ENCODE peak calls at places on chromosome 1, in four cellular contexts. L is K562, B is GM12878, K is HepG2. X is an unnamed sample.

GRCh38 chr1:181577475-181577874 is 94.2 kb downstream of the CACNA1E start:
- DNase-seq in L (no peak), B (no peak), K (no peak), X (no peak)

GRCh38 chr1:234875328-234875952 is 253.2 kb downstream of the TOMM20 start:
- DNase-seq in L (peak), B (no peak), K (peak), X (no peak)

GRCh38 chr1:31588751-31589515 is 12.6 kb downstream of the TINAGL1 start:
- DNase-seq in L (no peak), B (no peak), K (no peak), X (peak)

GRCh38 chr1:148318123-148318899 is 164.8 kb downstream of the PPIAL4G start:
- DNase-seq in L (no peak), B (peak), K (no peak), X (peak)

GRCh38 chr1:88877382-88877825 is 14.0 kb downstream of the GTF2B start:
- DNase-seq in L (peak), B (no peak), K (peak), X (no peak)

GRCh38 chr1:111221633-111222286 is 5.8 kb upstream of the CHI3L2 start:
- DNase-seq in L (peak), B (peak), K (no peak), X (no peak)

GRCh38 chr1:42957880-42958487 is 684 bp downstream of the SLC2A1 start:
- DNase-seq in L (peak), B (no peak), K (no peak), X (peak)

GRCh38 chr1:56472860-56473259 is 106.5 kb downstream of the PLPP3 start:
- DNase-seq in L (no peak), B (peak), K (no peak), X (no peak)

GRCh38 chr1:208190784-208191183 is 53.4 kb downstream of the PLXNA2 start:
- DNase-seq in L (no peak), B (no peak), K (no peak), X (peak)

GRCh38 chr1:53573522-53573921 is 114.3 kb downstream of the DMRTB1 start:
- DNase-seq in L (no peak), B (no peak), K (no peak), X (no peak)

GRCh38 chr1:17683551-17683950 is 71.6 kb upstream of the ACTL8 start:
- DNase-seq in L (no peak), B (no peak), K (no peak), X (no peak)

GRCh38 chr1:95179205-95180001 is 54.6 kb upstream of the RWDD3 start:
- DNase-seq in L (peak), B (no peak), K (no peak), X (no peak)

GRCh38 chr1:7302126-7302525 is 469.0 kb upstream of the VAMP3 start:
- DNase-seq in L (no peak), B (no peak), K (no peak), X (no peak)

GRCh38 chr1:230139306-230139705 is 72.3 kb downstream of the GALNT2 start:
- DNase-seq in L (no peak), B (no peak), K (no peak), X (no peak)

GRCh38 chr1:52792002-52792401 is 50.6 kb upstream of the ZYG11A start:
- DNase-seq in L (no peak), B (no peak), K (no peak), X (no peak)

GRCh38 chr1:156821801-156822200 is 5.2 kb upstream of the SH2D2A start:
- DNase-seq in L (peak), B (no peak), K (no peak), X (no peak)

GRCh38 chr1:67053535-67053784 is 488 bp downstream of the SLC35D1 start:
- DNase-seq in L (peak), B (no peak), K (peak), X (no peak)

GRCh38 chr1:46581685-46582455 is 22.2 kb downstream of the MKNK1 start:
- DNase-seq in L (peak), B (no peak), K (no peak), X (no peak)

GRCh38 chr1:230828421-230828820 is 39.9 kb downstream of the C1orf198 start:
- DNase-seq in L (no peak), B (no peak), K (no peak), X (no peak)

GRCh38 chr1:230424440-230425251 is 1.5 kb downstream of the PGBD5 start:
- DNase-seq in L (no peak), B (no peak), K (no peak), X (peak)

GRCh38 chr1:197441990-197442389 is 173.9 kb downstream of the CRB1 start:
- DNase-seq in L (peak), B (no peak), K (peak), X (no peak)

GRCh38 chr1:39293375-39294070 is 89.0 kb downstream of the MACF1 start:
- DNase-seq in L (no peak), B (no peak), K (no peak), X (no peak)

GRCh38 chr1:50491142-50491541 is 67.9 kb upstream of the DMRTA2 start:
- DNase-seq in L (no peak), B (no peak), K (no peak), X (no peak)

GRCh38 chr1:154193821-154194220 is 1.9 kb upstream of the TPM3 start:
- DNase-seq in L (no peak), B (no peak), K (peak), X (no peak)

GRCh38 chr1:46083579-46083978 is 48.9 kb downstream of the PIK3R3 start:
- DNase-seq in L (no peak), B (no peak), K (no peak), X (no peak)

GRCh38 chr1:226019550-226019949 is 20.4 kb upstream of the SDE2 start:
- DNase-seq in L (no peak), B (no peak), K (no peak), X (no peak)

GRCh38 chr1:47201179-47201578 is 11.3 kb upstream of the PDZK1IP1 start:
- DNase-seq in L (no peak), B (no peak), K (no peak), X (no peak)

GRCh38 chr1:115115521-115116161 is 26.3 kb upstream of the TSPAN2 start:
- DNase-seq in L (no peak), B (no peak), K (no peak), X (no peak)

GRCh38 chr1:164704954-164705353 is 146.0 kb downstream of the PBX1 start:
- DNase-seq in L (peak), B (no peak), K (no peak), X (no peak)

GRCh38 chr1:147080671-147081394 is 91.4 kb downstream of the PRKAB2 start:
- DNase-seq in L (no peak), B (no peak), K (no peak), X (peak)

GRCh38 chr1:77776007-77776725 is 3.3 kb upstream of the MIGA1 start:
- DNase-seq in L (no peak), B (no peak), K (no peak), X (no peak)

GRCh38 chr1:112674440-112674985 is at the start of gene MOV10:
- DNase-seq in L (peak), B (peak), K (peak), X (peak)

GRCh38 chr1:35451125-35451528 is 106.1 kb downstream of the KIAA0319L start:
- DNase-seq in L (peak), B (no peak), K (peak), X (peak)

GRCh38 chr1:188089461-188089860 is 1260.7 kb downstream of the PLA2G4A start:
- DNase-seq in L (no peak), B (no peak), K (no peak), X (no peak)

GRCh38 chr1:94648225-94649007 is 106.9 kb upstream of the F3 start:
- DNase-seq in L (peak), B (no peak), K (no peak), X (no peak)

GRCh38 chr1:95169544-95169943 is 52.4 kb downstream of the TLCD4 start:
- DNase-seq in L (peak), B (no peak), K (peak), X (no peak)

GRCh38 chr1:153932071-153932592 is 9.4 kb upstream of the GATAD2B start:
- DNase-seq in L (no peak), B (no peak), K (no peak), X (no peak)

DNA sequence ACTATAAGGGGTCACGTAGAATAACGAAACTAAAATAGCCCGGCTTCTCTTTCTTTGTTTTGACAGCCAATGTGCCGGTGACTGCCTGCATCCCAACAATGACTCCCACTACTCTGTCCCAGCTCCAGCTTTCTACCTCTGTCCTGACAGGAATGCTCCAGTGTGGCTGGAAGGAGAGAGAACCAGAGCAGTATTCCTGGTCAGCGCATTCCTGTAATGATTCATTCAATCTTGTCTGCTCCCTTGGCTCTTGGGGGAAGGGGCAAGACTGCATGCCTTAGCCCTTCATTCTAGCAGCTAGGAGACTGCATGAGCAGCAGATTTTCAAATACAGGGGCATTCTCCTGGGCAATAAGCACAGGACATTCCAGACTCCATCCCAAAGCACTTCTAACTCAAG is 132.1 kb upstream of the PRMT6 start:
- DNase-seq in L (no peak), B (no peak), K (no peak), X (peak)
- TF ChIP-seq TCF7 in L (no peak), B (no peak), K (no peak), X (no peak)

GRCh38 chr1:117655220-117655577 is 49.4 kb downstream of the TENT5C start:
- DNase-seq in L (peak), B (no peak), K (no peak), X (no peak)

GRCh38 chr1:117657031-117657430 is 51.2 kb downstream of the TENT5C start:
- DNase-seq in L (peak), B (no peak), K (peak), X (no peak)

GRCh38 chr1:117657949-117658660 is 52.3 kb downstream of the TENT5C start:
- DNase-seq in L (no peak), B (no peak), K (no peak), X (no peak)

GRCh38 chr1:117654485-117655219 is 48.8 kb downstream of the TENT5C start:
- DNase-seq in L (no peak), B (peak), K (peak), X (no peak)

DNA sequence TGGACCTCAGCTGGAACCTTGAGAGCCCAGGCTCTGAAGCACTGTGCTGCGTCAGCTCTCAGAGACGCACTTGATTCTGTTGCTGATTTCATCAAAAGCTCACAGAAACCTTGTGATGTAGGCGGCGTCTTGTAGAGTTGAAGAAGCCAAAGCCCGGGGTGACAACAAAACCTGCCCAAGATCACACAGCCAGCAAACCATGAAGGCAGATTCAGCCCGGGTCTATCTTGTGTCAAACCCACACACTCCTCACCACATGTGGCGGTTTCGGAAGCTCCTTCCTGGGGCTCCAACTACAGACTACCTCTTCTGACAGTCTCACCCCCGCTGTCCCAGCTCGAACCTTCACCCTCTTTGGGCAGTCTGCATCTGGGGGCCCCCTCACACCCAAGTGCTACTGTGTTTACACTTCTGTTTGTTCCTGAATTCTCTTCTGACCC is 50.4 kb downstream of the TENT5C start:
- DNase-seq in L (peak), B (peak), K (no peak), X (no peak)
- TF ChIP-seq CREM in L (peak), B (peak), K (no peak), X (no peak)

GRCh38 chr1:80251591-80251990 is 1245.1 kb upstream of the ADGRL4 start:
- DNase-seq in L (no peak), B (no peak), K (no peak), X (no peak)
- TF ChIP-seq TCF7 in L (no peak), B (no peak), K (no peak), X (no peak)

DNA sequence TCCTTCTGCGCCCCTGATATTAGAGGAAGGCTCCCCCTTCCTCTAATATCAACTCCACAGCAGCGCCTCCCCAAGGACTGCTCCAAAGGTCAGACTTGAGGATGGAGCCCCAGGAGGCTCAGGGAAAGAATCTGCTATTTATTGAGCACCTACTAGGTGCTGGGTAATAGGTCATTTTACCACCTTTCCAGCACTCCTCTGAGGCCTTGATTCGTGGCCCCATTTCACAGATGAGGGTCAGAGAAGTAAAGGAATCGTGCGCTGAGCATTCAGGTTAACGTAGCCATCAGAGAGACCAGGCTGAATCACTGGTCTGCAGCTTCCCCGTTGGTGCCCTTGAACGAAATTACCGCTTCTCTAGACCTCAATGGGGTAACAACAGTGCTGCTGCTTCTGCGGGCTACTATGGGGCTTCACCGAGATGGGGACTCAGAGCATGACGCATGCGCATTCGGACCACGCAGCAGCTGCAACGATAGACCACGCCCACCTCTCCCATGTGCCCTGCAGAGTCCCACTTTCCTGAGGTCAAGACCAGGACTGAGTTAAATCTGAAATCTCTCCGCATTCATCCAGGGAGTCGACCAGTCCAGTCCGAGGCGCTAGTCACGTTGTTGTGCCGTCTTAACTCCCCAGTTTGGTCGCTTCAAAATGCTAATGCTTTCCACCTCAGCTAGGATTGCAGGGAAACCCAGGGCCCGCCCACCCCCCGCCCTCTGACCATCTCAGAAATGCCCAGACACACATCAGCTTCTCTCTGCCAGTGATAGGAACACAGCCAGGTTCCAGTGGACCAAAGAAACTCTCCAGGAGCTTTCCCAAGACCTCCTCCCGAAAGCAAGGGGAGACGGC is 12.9 kb downstream of the CAMK2N1 start:
- DNase-seq in L (peak), B (peak), K (no peak), X (peak)
- TF ChIP-seq CREM in L (no peak), B (no peak), K (no peak), X (no peak)

DNA sequence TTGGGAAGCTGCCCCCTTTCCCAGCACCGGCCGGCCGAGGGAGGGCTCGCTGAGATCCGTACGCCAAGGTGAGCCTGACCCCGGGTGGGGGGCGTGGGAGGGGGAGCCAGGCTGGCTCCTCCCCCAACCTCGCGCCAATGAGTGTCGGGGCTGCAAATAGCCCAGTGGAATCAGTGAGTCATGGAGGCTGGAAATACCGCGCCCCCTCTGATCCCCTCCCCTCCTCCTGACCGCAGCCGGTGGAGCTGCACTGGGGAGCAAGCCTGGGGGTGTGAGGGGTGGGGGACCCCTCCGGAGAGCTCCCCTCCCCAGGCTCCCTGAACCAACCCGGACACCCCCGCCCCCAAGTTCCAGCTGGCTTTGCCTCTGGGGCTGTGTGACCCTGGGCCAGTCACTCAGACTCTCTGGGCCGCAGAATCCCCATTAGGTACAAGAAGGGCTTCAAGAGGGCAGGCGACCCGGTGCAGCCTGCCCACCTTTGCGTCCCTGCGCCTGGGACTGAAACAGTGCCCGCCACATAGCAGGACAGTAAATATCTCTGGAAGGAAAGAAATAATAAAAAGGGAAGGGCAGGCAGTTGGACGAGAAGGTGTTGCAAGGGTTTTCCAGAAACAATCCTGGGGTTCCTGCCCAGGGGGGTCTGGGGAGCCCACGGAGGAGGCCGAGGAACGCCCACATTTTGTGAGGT is 4.5 kb downstream of the HSPB7 start:
- DNase-seq in L (peak), B (peak), K (peak), X (peak)
- TF ChIP-seq TCF7 in L (no peak), B (no peak), K (no peak), X (no peak)

GRCh38 chr1:241994171-241994570 is 4.7 kb downstream of the MAP1LC3C start:
- DNase-seq in L (no peak), B (no peak), K (no peak), X (no peak)

GRCh38 chr1:241990040-241990439 is 8.9 kb downstream of the MAP1LC3C start:
- DNase-seq in L (peak), B (no peak), K (no peak), X (peak)

GRCh38 chr1:241998412-241998921 is 431 bp downstream of the MAP1LC3C start:
- DNase-seq in L (peak), B (no peak), K (peak), X (peak)

GRCh38 chr1:241997401-241997800 is 1.5 kb downstream of the MAP1LC3C start:
- DNase-seq in L (no peak), B (no peak), K (no peak), X (no peak)

GRCh38 chr1:241992734-241993133 is 6.2 kb downstream of the MAP1LC3C start:
- DNase-seq in L (no peak), B (no peak), K (no peak), X (no peak)
- TF ChIP-seq CREM in L (no peak), B (no peak), K (no peak), X (no peak)

GRCh38 chr1:28249013-28249870 is 10.1 kb upstream of the SESN2 start:
- DNase-seq in L (peak), B (no peak), K (no peak), X (peak)
- TF ChIP-seq TCF7 in L (no peak), B (no peak), K (no peak), X (no peak)

X was measured in WTC11.